ENCODE peak calls at places on chromosome 1, in five cellular contexts. N is Panc1, T is NCI-H2081, Z is KBM-7, U is astrocyte of the spinal cord. J is an unnamed sample.

GRCh38 chr1:50873458-50874187 is 86.4 kb downstream of the FAF1 start:
- DNase-seq in N (peak), T (peak), Z (peak), U (peak), J (peak)

GRCh38 chr1:3777647-3778589 is 5.4 kb downstream of the SMIM1 start:
- DNase-seq in N (no peak), T (no peak), Z (no peak), U (no peak), J (no peak)

GRCh38 chr1:176857632-176858031 is 306.9 kb downstream of the ASTN1 start:
- DNase-seq in N (no peak), T (no peak), Z (no peak), U (no peak), J (peak)

GRCh38 chr1:14733053-14733778 is 134.7 kb downstream of the KAZN start:
- DNase-seq in N (no peak), T (no peak), Z (peak), U (no peak), J (peak)

GRCh38 chr1:30600258-30600657 is 123.1 kb downstream of the MATN1 start:
- DNase-seq in N (no peak), T (no peak), Z (no peak), U (no peak), J (no peak)

GRCh38 chr1:186636786-186637185 is 43.4 kb downstream of the PTGS2 start:
- DNase-seq in N (no peak), T (no peak), Z (no peak), U (no peak), J (no peak)

GRCh38 chr1:27568247-27569087 is 35.5 kb downstream of the AHDC1 start:
- DNase-seq in N (peak), T (peak), Z (peak), U (peak), J (peak)

GRCh38 chr1:116203192-116203723 is 92.1 kb downstream of the MAB21L3 start:
- DNase-seq in N (no peak), T (no peak), Z (no peak), U (no peak), J (peak)

GRCh38 chr1:221776495-221777413 is 34.9 kb upstream of the DUSP10 start:
- DNase-seq in N (no peak), T (no peak), Z (peak), U (no peak), J (no peak)

GRCh38 chr1:154493276-154493675 is 8.7 kb upstream of the TDRD10 start:
- DNase-seq in N (no peak), T (no peak), Z (peak), U (no peak), J (no peak)

GRCh38 chr1:228463559-228464455 is 23.4 kb upstream of the RNF187 start:
- DNase-seq in N (no peak), T (peak), Z (peak), U (no peak), J (peak)

GRCh38 chr1:53430779-53431178 is 28.4 kb upstream of the DMRTB1 start:
- DNase-seq in N (no peak), T (no peak), Z (no peak), U (no peak), J (no peak)

GRCh38 chr1:28885472-28885877 is 28.9 kb upstream of the EPB41 start:
- DNase-seq in N (no peak), T (no peak), Z (no peak), U (no peak), J (no peak)

GRCh38 chr1:16905112-16905855 is 9.5 kb downstream of the RNU1-2 start:
- DNase-seq in N (peak), T (peak), Z (no peak), U (peak), J (peak)

GRCh38 chr1:245937316-245938045 is 569.6 kb downstream of the SMYD3 start:
- DNase-seq in N (no peak), T (no peak), Z (no peak), U (no peak), J (no peak)

GRCh38 chr1:156295391-156295947 is at the start of gene GLMP:
- DNase-seq in N (no peak), T (peak), Z (no peak), U (peak), J (peak)

GRCh38 chr1:219432966-219433365 is 179.9 kb downstream of the ZC3H11B start:
- DNase-seq in N (no peak), T (no peak), Z (no peak), U (no peak), J (no peak)

J was measured in GM23248.